ENCODE peak calls at places on chromosomes 1 and 21, in seven cellular contexts. O is K562, N is H1, G is HCT116, M is SK-N-SH, K is HepG2, B is GM12878. T is an unnamed sample.

GRCh38 chr1:151553659-151554058 is 13.6 kb downstream of the TUFT1 start:
- DNase-seq in O (no peak), N (no peak), G (no peak), M (no peak), K (no peak), B (no peak), T (no peak)

GRCh38 chr1:89085781-89086180 is 20.8 kb upstream of the GBP1 start:
- DNase-seq in O (peak), N (no peak), G (peak), M (peak), K (peak), B (no peak), T (peak)

GRCh38 chr1:226541631-226542622 is 6.6 kb upstream of the STUM start:
- DNase-seq in O (no peak), N (no peak), G (no peak), M (no peak), K (no peak), B (no peak), T (no peak)

GRCh38 chr1:37255111-37255795 is 219.1 kb upstream of the ZC3H12A start:
- DNase-seq in O (peak), N (peak), G (no peak), M (no peak), K (no peak), B (no peak), T (peak)

GRCh38 chr1:244422174-244422573 is 29.5 kb downstream of the ADSS2 start:
- DNase-seq in O (no peak), N (no peak), G (no peak), M (no peak), K (no peak), B (no peak), T (no peak)

GRCh38 chr21:39003982-39004775 is 179.1 kb downstream of the PSMG1 start:
- DNase-seq in O (no peak), N (no peak), G (no peak), M (no peak), K (no peak), B (no peak), T (no peak)

GRCh38 chr1:224542783-224543440 is 73.2 kb upstream of the CNIH3 start:
- DNase-seq in O (no peak), N (no peak), G (peak), M (no peak), K (peak), B (no peak), T (no peak)

GRCh38 chr21:38263493-38263892 is 6.7 kb downstream of the KCNJ15 start:
- DNase-seq in O (no peak), N (no peak), G (no peak), M (no peak), K (no peak), B (no peak), T (no peak)

GRCh38 chr1:69278923-69279322 is 288.8 kb upstream of the LRRC7 start:
- DNase-seq in O (no peak), N (no peak), G (no peak), M (no peak), K (no peak), B (no peak), T (no peak)

GRCh38 chr1:239879321-239880170 is 212.1 kb upstream of the FMN2 start:
- DNase-seq in O (no peak), N (no peak), G (no peak), M (peak), K (no peak), B (no peak), T (peak)

GRCh38 chr1:233885196-233886028 is 19.1 kb upstream of the SLC35F3 start:
- DNase-seq in O (no peak), N (no peak), G (no peak), M (no peak), K (no peak), B (no peak), T (no peak)

GRCh38 chr1:90114521-90115141 is 119.7 kb downstream of the ZNF326 start:
- DNase-seq in O (peak), N (no peak), G (peak), M (peak), K (peak), B (peak), T (peak)

DNA sequence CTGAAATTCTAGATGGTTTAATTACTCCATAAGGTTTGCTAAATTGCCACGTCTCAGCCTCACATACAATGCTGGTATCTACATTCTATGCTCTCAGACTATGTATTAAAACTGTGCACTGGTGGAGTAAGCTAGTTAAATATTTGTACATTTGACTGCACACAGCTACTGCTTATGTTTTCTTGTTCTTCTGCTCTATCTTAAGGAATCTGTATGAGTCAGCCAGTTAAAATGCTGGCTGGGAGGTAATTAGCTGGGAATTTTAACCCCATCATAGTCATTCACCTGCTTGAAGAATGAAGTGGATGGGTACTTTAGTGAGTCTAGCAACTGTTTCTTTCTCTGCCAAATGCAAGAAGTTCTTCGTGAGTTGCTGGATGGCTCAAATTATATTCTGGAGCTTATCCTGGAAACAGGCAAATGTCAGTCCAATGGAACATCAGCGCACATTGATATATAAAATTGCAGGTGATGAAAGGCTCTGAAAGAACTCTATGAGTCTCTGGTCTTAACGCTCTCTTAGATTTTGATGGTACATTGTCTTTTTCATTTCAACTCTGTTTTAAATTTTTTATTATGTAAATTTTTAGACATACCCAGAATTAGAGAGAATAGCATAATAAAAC is 83.4 kb downstream of the BACH1 start:
- DNase-seq in O (no peak), N (no peak), G (no peak), M (no peak), K (peak), B (no peak), T (peak)
- TF ChIP-seq JUND in O (no peak), N (no peak), G (no peak), M (peak), K (no peak), B (no peak), T (peak)

DNA sequence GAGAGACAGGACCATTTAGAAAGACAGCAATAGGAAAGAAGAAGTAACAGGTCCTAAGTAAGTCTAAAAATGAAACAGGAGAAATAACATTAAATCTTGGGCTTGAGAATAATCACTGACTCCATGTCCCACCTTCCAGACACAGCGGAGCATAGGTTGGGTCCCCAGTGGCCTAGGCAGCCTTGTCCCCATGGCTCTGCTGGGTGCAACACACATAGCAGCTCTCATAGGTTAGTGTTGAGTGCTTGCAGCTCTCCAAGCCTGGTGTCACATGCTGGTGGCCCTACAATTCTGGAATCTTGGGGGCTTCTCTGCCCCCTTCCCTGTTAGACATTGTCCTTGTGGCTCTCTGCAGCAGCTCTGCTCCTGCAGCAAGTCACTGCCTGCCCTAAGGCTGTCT is 952.8 kb upstream of the ADGRL2 start:
- DNase-seq in O (no peak), N (no peak), G (no peak), M (no peak), K (no peak), B (no peak), T (no peak)
- TF ChIP-seq JUND in O (no peak), N (no peak), G (no peak), M (no peak), K (no peak), B (no peak), T (no peak)

DNA sequence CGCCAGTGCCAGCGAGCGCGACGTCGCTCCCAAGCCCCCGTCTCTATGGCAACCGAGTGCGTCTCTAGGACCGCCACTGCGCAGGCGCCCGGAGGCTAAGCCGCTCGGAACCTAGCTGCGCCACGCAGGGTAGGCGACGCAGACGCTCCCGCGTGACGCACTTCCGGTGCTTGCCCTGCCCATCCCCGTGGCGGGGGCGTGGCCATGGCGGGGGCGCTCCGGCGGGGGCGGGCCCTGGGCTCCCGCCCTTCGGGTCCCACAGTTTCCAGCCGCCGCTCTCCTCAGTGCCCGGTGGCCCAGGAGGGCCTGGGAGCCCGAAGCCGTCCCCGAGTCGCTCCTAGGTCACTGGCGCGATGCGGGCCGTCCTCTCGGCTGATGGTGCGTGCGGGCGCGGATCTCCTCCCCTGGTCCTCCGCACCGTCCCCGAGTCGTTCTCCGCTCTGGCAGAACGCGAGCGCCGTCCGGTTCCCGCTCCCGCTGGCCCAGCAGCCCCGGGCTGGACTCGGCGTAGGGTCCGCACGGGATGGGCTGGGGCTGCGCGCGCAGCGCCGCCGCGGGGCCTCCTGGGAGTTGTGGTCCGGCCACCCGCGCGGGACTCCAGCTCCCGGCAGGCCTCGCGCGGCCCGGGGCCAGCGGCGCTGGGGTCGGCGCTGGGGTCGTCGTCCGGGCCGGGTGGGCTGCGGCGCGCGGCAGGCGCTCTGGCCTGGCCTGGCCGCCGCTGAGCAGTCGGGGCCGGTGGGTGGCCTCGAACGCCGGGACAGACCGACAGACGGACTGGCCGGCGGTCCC is at the start of gene MIB2:
- DNase-seq in O (peak), N (peak), G (peak), M (peak), K (peak), B (peak), T (peak)
- TF ChIP-seq JUND in O (no peak), N (no peak), G (no peak), M (no peak), K (peak), B (peak), T (no peak)

GRCh38 chr1:177302365-177303044 is 131.7 kb downstream of the BRINP2 start:
- DNase-seq in O (no peak), N (no peak), G (no peak), M (no peak), K (no peak), B (no peak), T (no peak)
- TF ChIP-seq JUND in O (no peak), N (no peak), G (no peak), M (no peak), K (no peak), B (no peak), T (no peak)

GRCh38 chr1:193794239-193794638 is 607.8 kb upstream of the B3GALT2 start:
- DNase-seq in O (no peak), N (no peak), G (no peak), M (no peak), K (no peak), B (no peak), T (no peak)
- TF ChIP-seq JUND in O (no peak), N (no peak), G (no peak), M (no peak), K (no peak), B (no peak), T (no peak)

DNA sequence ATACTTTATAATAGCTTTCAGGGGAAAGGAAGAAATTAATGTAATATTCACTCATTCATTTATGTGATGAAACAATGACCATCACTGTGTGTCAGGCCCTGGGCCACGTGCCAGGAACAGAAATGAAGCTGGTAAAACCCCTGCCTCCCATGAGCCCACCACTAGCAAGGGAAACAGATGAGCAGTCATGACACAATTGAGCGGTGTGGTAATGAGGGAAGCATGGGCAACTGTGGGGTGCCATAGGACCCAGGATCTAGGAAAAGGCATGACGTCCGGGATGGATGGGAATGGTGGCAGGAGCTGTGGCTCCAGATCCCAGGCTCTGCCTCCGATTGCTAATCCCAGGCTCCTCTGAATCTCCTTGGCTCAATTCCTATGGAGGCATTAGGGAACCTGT is 17.0 kb upstream of the SLC5A9 start:
- DNase-seq in O (no peak), N (no peak), G (no peak), M (no peak), K (no peak), B (no peak), T (no peak)
- TF ChIP-seq JUND in O (no peak), N (no peak), G (no peak), M (no peak), K (no peak), B (no peak), T (no peak)

DNA sequence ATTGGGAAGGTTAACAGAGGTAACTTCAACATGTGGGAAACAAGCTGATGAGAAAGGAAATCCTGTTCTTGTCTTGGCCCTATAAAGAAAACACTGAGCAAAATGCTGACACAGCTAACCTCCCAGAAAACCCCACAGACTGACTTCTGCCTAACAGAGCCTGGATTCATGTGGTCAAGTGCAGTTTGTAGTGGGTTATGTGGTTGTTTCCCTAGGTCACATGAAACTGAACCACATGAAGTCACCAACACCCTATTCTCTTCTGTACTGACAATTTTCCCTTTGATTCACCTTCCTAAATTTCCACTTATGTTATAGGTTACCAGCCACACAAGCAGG is 601.3 kb upstream of the USP24 start:
- DNase-seq in O (no peak), N (no peak), G (no peak), M (no peak), K (no peak), B (peak), T (no peak)
- TF ChIP-seq JUND in O (no peak), N (no peak), G (no peak), M (no peak), K (no peak), B (no peak), T (no peak)

DNA sequence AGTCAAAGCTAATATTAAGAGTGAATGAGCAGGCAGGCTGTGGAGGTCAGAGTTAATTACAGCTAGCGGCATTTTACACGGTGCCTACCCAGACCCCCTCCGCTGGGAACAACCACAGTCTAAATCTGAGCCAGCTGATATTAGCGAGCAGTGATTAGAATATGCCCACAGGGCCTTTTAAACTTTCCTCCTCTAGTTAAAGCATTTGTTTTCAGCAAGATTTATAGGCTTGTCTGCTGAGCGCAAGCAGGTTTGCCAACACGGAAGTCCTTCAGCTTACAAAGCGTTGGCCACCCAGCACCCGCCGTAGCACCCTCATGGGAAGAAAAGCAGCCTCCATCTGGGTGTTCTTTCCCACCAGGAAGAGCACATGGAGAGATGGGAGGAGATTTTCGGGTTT is 72.0 kb downstream of the LMX1A start:
- DNase-seq in O (no peak), N (no peak), G (no peak), M (no peak), K (no peak), B (no peak), T (no peak)
- TF ChIP-seq JUND in O (no peak), N (no peak), G (no peak), M (no peak), K (no peak), B (no peak), T (no peak)

DNA sequence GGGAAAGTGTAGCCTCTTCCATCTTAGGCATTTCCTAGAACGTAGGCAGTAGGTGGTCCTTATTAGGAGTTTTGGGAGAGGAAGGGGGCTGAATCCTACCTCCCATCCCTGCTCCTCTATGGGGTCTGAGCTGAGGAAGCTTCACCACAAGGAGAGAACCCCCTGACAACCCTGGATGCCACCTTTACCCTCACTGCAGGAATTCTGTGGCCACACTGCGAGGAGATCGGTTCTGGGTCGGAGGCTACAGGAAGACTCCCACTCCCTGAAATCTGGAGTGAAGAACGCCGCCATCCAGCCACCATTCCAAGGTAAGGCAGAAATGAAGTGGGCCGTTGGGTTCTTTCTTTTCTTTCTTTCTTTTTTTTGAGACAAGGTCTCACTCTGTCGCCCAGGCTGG is 1.5 kb downstream of the MX1 start:
- DNase-seq in O (no peak), N (no peak), G (no peak), M (no peak), K (no peak), B (no peak), T (no peak)
- TF ChIP-seq JUND in O (no peak), N (no peak), G (no peak), M (no peak), K (no peak), B (no peak), T (no peak)

T was measured in T47D.